ENCODE peak calls at places on chromosomes 2 and 18, in eight cellular contexts. R is brain microvascular endothelial cell; I is AG04449; O is pancreas; W is AG10803; A is omental fat pad; T is CD8-positive, alpha-beta T cell; P is bronchial epithelial cell. G is an unnamed sample.

GRCh38 chr18:35635171-35635570 is 53.6 kb downstream of the GALNT1 start:
- DNase-seq in R (no peak), I (no peak), O (no peak), W (peak; percentile 58), A (no peak), T (no peak), P (peak; percentile 10), G (peak; percentile 32)

GRCh38 chr2:20625920-20626697 is 24.8 kb downstream of the HS1BP3 start:
- DNase-seq in R (peak; percentile 75), I (no peak), O (no peak), W (no peak), A (no peak), T (no peak), P (no peak), G (no peak)

GRCh38 chr2:47783491-47784330 is 766 bp downstream of the MSH6 start:
- DNase-seq in R (peak; percentile 33), I (no peak), O (peak; percentile 50), W (peak; percentile 38), A (peak; percentile 29), T (peak; percentile 66), P (peak; percentile 22), G (peak; percentile 18)

GRCh38 chr2:120291464-120292311 is 39.0 kb downstream of the RALB start:
- DNase-seq in R (peak; percentile 47), I (no peak), O (no peak), W (peak; percentile 33), A (no peak), T (no peak), P (peak; percentile 77), G (no peak)

GRCh38 chr2:15943914-15944313 is 3.6 kb downstream of the MYCN start:
- DNase-seq in R (no peak), I (no peak), O (no peak), W (no peak), A (no peak), T (no peak), P (no peak), G (no peak)

GRCh38 chr2:218394298-218395089 is 5.2 kb upstream of the CTDSP1 start:
- DNase-seq in R (no peak), I (no peak), O (peak; percentile 28), W (no peak), A (no peak), T (no peak), P (no peak), G (no peak)

GRCh38 chr2:47193607-47194006 is 38.5 kb upstream of the STPG4 start:
- DNase-seq in R (no peak), I (no peak), O (no peak), W (no peak), A (no peak), T (no peak), P (no peak), G (no peak)

GRCh38 chr2:178899664-178900063 is 92.4 kb upstream of the TTN start:
- DNase-seq in R (no peak), I (no peak), O (no peak), W (no peak), A (no peak), T (no peak), P (no peak), G (no peak)

GRCh38 chr2:69308338-69308737 is 78.7 kb downstream of the GFPT1 start:
- DNase-seq in R (no peak), I (no peak), O (no peak), W (no peak), A (no peak), T (no peak), P (no peak), G (no peak)

GRCh38 chr2:69592511-69592910 is 51.0 kb downstream of the AAK1 start:
- DNase-seq in R (no peak), I (no peak), O (no peak), W (no peak), A (no peak), T (no peak), P (no peak), G (no peak)

GRCh38 chr2:887639-888038 is 63.0 kb upstream of the SNTG2 start:
- DNase-seq in R (no peak), I (no peak), O (no peak), W (no peak), A (no peak), T (no peak), P (no peak), G (no peak)

GRCh38 chr2:219512524-219513216 is 1.6 kb upstream of the ASIC4 start:
- DNase-seq in R (no peak), I (no peak), O (no peak), W (no peak), A (no peak), T (no peak), P (no peak), G (no peak)

GRCh38 chr2:73386342-73386868 is 769 bp downstream of the ALMS1 start:
- DNase-seq in R (no peak), I (no peak), O (no peak), W (no peak), A (peak; percentile 23), T (no peak), P (no peak), G (no peak)

GRCh38 chr2:205731521-205731965 is 49.2 kb downstream of the NRP2 start:
- DNase-seq in R (peak; percentile 95), I (peak; percentile 99), O (no peak), W (peak; percentile 96), A (no peak), T (no peak), P (no peak), G (no peak)

DNA sequence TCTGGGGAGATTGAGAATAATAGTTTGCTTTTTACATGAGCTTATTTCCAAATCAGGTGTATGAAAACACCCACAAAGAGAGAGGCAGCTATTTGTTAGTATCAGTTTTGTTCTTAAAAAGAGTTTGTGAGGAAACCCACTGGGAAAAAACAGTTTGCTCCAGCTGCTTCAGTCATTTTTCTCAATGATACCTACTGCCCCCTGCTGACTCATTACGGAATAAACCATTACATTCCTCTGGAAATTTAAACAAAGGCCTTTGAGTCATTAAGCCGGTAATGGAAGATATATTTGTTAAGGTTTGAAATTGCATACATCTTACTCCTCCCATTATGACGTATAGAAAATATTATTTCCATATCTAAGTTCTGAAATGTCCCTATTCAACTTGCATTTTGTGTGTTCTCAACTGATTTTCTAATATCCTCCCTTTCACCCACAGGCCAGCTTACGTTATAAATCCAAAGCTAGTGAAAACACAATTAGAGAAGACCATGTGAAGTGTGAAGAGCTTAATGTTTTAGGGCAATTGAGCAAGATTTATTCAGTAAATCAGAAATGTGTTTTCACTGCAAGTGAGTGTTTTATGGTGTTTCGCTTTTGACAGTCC is 761.6 kb downstream of the DSC3 start:
- DNase-seq in R (peak; percentile 51), I (no peak), O (peak; percentile 2), W (peak; percentile 49), A (no peak), T (no peak), P (peak; percentile 73), G (peak; percentile 21)
- TF ChIP-seq CTCF in R (peak; percentile 62), I (peak; percentile 32), O (peak; percentile 44), W (peak; percentile 79), A (no peak), T (no peak), P (peak; percentile 52), G (peak; percentile 71)

GRCh38 chr2:26472821-26473655 is 4.9 kb downstream of the OTOF start:
- DNase-seq in R (no peak), I (no peak), O (no peak), W (no peak), A (no peak), T (no peak), P (no peak), G (no peak)

GRCh38 chr2:26470601-26471260 is 7.2 kb downstream of the OTOF start:
- DNase-seq in R (no peak), I (no peak), O (no peak), W (no peak), A (no peak), T (no peak), P (no peak), G (no peak)

GRCh38 chr2:26471766-26472706 is 5.9 kb downstream of the OTOF start:
- DNase-seq in R (no peak), I (no peak), O (no peak), W (no peak), A (no peak), T (no peak), P (no peak), G (no peak)

GRCh38 chr2:26469955-26470354 is 8.0 kb downstream of the OTOF start:
- DNase-seq in R (no peak), I (no peak), O (no peak), W (no peak), A (no peak), T (no peak), P (no peak), G (no peak)

DNA sequence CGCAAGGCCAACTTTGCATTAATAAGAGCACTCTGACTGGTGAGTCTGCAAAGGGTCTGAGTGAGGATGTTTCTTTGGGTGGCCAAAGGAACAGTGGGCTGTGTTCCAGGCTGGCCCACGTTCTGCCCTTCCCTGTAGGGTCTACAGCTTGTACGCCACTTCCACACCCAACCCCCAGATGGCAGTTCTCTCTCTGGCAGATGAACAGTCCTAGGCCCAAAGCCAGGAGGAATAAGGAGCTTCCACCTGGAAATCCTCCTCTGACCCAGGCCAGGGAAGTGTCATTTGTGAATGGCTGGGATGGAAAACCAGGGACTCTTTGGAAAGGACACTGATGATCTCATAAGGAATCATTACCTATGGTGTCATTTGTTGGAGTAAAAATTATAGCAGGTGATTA is 6.6 kb downstream of the OTOF start:
- DNase-seq in R (no peak), I (no peak), O (no peak), W (no peak), A (no peak), T (no peak), P (no peak), G (no peak)
- TF ChIP-seq CTCF in R (peak; percentile 31), I (no peak), O (no peak), W (no peak), A (no peak), T (no peak), P (no peak), G (peak; percentile 23)

DNA sequence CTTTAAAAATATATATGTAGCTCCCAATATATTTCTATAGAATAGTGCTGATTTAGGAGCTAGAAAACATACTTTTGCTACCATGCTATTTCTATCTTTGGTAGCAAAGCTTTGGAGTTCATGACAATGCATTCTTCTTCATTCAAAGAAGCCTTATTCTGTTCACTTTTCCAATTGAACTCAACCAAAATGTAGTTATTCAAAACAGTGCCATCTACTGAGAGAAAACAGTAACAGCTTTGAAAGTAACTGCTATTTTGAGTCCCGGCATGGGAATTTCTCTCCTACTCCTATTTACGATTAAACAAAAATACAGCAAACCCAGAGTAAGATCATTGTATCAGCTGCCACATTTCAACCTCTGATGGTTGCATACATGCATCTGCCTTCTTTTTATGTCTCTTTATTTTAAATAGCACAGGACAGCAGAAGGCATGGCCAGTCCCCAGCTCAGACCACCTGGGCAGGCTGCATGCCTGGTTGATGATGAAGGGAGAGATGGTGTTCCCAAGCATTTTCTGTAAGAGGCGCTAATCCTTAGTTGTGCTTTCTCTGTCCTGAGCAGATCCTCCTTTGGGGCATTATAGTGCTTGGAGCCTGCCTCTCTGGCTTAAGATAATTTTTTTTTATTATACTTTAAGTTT is 69.7 kb upstream of the SULT1C3 start:
- DNase-seq in R (no peak), I (no peak), O (no peak), W (peak; percentile 28), A (no peak), T (no peak), P (peak; percentile 46), G (no peak)
- TF ChIP-seq CTCF in R (peak; percentile 41), I (peak; percentile 48), O (peak; percentile 22), W (peak; percentile 61), A (no peak), T (peak; percentile 16), P (peak; percentile 36), G (peak; percentile 58)

DNA sequence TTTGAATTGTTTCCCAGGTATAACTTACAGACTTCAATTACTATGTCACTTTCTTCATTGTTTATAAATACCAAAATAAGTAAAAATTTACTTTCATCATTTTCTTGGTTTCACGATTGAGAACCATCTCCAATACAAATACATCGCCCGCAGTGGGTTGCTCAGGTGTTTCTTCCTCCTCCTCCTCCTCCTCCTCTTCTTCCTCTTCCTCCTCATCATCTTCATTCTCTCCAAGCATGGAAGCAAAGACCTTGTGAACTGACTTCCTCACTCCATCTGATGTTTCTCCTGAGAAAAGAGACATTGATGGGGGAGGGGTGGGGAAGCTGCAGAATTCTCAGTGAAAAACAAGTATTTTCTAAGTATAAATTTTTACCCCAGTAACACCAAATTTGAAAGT is 6.6 kb downstream of the GTF3C3 start:
- DNase-seq in R (no peak), I (no peak), O (no peak), W (no peak), A (no peak), T (no peak), P (no peak), G (no peak)
- TF ChIP-seq CTCF in R (no peak), I (no peak), O (no peak), W (no peak), A (no peak), T (no peak), P (no peak), G (no peak)